ENCODE peak calls at places on chromosomes 13 and 19, in ten cellular contexts. E is right lobe of liver; Q is body of pancreas; Y is CD4-positive, alpha-beta T cell; P is Peyer's patch; H is ovary; R is testis; D is HCT116; K is adrenal gland; F is PC-3. S is an unnamed sample.

GRCh38 chr13:99062593-99062992 is 84.7 kb upstream of the DOCK9 start:
- DNase-seq in E (no peak), Q (no peak), Y (no peak), P (no peak), H (peak), R (no peak), D (no peak), K (no peak), F (peak), S (no peak)

GRCh38 chr13:82522872-82523271 is 1359.4 kb downstream of the SLITRK1 start:
- DNase-seq in E (no peak), Q (no peak), Y (no peak), P (no peak), H (no peak), R (no peak), D (no peak), K (no peak), F (no peak), S (no peak)

GRCh38 chr19:1774999-1775772 is 21.9 kb downstream of the ONECUT3 start:
- DNase-seq in E (no peak), Q (no peak), Y (no peak), P (no peak), H (no peak), R (peak), D (no peak), K (no peak), F (no peak), S (no peak)

GRCh38 chr19:6588508-6589345 is 2.2 kb downstream of the CD70 start:
- DNase-seq in E (no peak), Q (no peak), Y (no peak), P (no peak), H (no peak), R (no peak), D (no peak), K (no peak), F (no peak), S (no peak)

GRCh38 chr13:28564030-28564429 is 69.1 kb upstream of the FLT1 start:
- DNase-seq in E (no peak), Q (no peak), Y (no peak), P (no peak), H (no peak), R (no peak), D (no peak), K (no peak), F (peak), S (no peak)

GRCh38 chr13:27273658-27274425 is 3.2 kb downstream of the RASL11A start:
- DNase-seq in E (no peak), Q (no peak), Y (no peak), P (no peak), H (peak), R (peak), D (no peak), K (no peak), F (no peak), S (no peak)

GRCh38 chr13:48156466-48156865 is 61.6 kb upstream of the MED4 start:
- DNase-seq in E (no peak), Q (no peak), Y (peak), P (no peak), H (no peak), R (no peak), D (peak), K (no peak), F (no peak), S (no peak)

GRCh38 chr13:59398661-59399060 is 765.1 kb downstream of the DIAPH3 start:
- DNase-seq in E (no peak), Q (no peak), Y (no peak), P (no peak), H (no peak), R (no peak), D (no peak), K (no peak), F (no peak), S (no peak)

GRCh38 chr19:15836345-15836594 is 20.8 kb upstream of the OR10H1 start:
- DNase-seq in E (no peak), Q (no peak), Y (no peak), P (no peak), H (no peak), R (peak), D (no peak), K (no peak), F (no peak), S (no peak)

GRCh38 chr19:1840541-1841115 is 7.7 kb downstream of the REXO1 start:
- DNase-seq in E (no peak), Q (no peak), Y (no peak), P (no peak), H (no peak), R (peak), D (no peak), K (no peak), F (no peak), S (no peak)

GRCh38 chr13:72590091-72590490 is 137.3 kb downstream of the MZT1 start:
- DNase-seq in E (no peak), Q (no peak), Y (no peak), P (no peak), H (no peak), R (no peak), D (no peak), K (no peak), F (no peak), S (no peak)

GRCh38 chr19:13208131-13208963 is 58.1 kb downstream of the IER2 start:
- DNase-seq in E (peak), Q (no peak), Y (peak), P (no peak), H (peak), R (peak), D (no peak), K (peak), F (no peak), S (peak)

GRCh38 chr19:10093295-10094186 is 7.4 kb downstream of the SHFL start:
- DNase-seq in E (no peak), Q (no peak), Y (no peak), P (no peak), H (peak), R (no peak), D (no peak), K (peak), F (peak), S (no peak)

GRCh38 chr19:39160523-39160861 is 34.9 kb downstream of the PAK4 start:
- DNase-seq in E (no peak), Q (no peak), Y (no peak), P (no peak), H (peak), R (peak), D (no peak), K (peak), F (peak), S (peak)

GRCh38 chr19:43499042-43499441 is 5.5 kb downstream of the PHLDB3 start:
- DNase-seq in E (peak), Q (no peak), Y (no peak), P (peak), H (no peak), R (no peak), D (no peak), K (no peak), F (no peak), S (no peak)

GRCh38 chr19:3098515-3099346 is 4.6 kb downstream of the GNA11 start:
- DNase-seq in E (peak), Q (peak), Y (no peak), P (peak), H (no peak), R (peak), D (no peak), K (peak), F (no peak), S (no peak)

DNA sequence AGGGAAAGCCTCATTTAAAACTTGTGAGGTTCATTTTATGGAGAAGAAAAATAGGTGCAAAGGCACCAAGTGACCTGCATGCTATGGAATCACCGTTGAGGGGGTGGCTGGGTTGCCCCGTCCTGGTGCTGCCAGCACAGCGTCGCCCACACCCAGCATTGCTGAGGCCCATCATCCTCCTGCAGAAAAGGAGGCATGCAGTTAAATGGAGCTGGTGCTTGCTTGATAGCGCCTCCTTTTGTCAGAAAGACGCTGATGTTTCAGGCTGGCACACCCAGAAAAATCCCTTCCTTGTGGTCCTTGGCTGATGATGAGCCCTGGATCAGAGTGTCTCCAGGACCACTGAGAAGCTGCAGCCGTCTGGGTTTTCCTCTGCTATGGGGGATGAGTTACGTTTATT is 36.9 kb downstream of the DHRS12 start:
- DNase-seq in E (no peak), Q (no peak), Y (no peak), P (no peak), H (no peak), R (no peak), D (no peak), K (no peak), F (peak), S (no peak)
- TF ChIP-seq CTCF in E (no peak), Q (no peak), Y (no peak), P (no peak), H (no peak), R (no peak), D (peak), K (no peak), F (peak), S (no peak)

GRCh38 chr19:42114412-42114811 is 17.8 kb downstream of the POU2F2 start:
- DNase-seq in E (no peak), Q (peak), Y (no peak), P (no peak), H (no peak), R (no peak), D (no peak), K (no peak), F (no peak), S (no peak)
- H3K27ac ChIP-seq in E (no peak), Q (peak), Y (no peak), P (peak), H (no peak), R (no peak), D (peak), K (no peak), F (peak), S (peak)

DNA sequence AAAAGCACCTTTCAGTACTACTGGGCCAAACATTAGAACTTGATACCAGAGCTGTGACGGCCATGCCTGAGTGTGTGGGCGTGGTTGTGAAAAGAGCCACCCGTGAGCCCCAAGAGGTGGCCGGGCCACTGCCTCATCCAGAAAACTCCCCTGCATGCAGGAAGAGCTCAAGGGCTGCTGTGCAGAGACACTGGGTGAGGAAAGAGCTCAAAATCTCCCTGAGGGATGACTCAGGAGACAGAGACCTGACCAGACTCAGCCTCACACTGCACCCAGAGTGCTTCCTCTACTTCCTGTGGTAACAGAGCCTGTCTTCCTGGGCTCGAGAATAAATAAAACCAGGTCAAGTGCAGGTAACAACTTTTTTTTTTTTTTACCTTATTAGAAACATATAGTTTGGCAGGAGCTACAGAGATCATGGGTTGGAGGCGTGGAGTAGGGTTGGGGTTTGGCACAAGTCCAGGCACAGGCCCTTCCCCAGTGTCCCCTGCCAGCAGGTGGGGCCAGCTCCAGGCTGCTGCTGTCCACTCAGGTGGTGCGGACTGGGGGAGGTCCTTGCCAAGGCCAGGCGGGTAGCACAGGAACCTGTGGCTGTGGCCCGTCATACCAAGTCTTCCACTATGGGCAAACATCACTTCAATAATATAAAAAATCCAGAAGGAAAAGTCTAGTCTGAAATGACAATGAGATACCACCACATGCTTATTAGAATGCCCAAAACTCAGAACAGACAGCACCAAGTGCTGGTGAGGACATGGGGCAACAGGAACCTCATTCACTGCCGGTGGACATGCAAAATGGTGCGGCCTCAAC is 25.5 kb downstream of the ELL start:
- DNase-seq in E (peak), Q (peak), Y (peak), P (peak), H (no peak), R (no peak), D (no peak), K (no peak), F (peak), S (no peak)
- TF ChIP-seq CTCF in E (no peak), Q (peak), Y (no peak), P (no peak), H (no peak), R (no peak), D (no peak), K (no peak), F (peak), S (no peak)

GRCh38 chr19:5291588-5292193 is 48.9 kb downstream of the PTPRS start:
- DNase-seq in E (no peak), Q (no peak), Y (no peak), P (no peak), H (no peak), R (no peak), D (no peak), K (no peak), F (no peak), S (no peak)

GRCh38 chr19:5292453-5292842 is 48.2 kb downstream of the PTPRS start:
- DNase-seq in E (no peak), Q (no peak), Y (no peak), P (no peak), H (no peak), R (no peak), D (no peak), K (peak), F (peak), S (no peak)

GRCh38 chr19:5289060-5289990 is 51.3 kb downstream of the PTPRS start:
- DNase-seq in E (no peak), Q (no peak), Y (no peak), P (no peak), H (no peak), R (no peak), D (no peak), K (no peak), F (no peak), S (no peak)

GRCh38 chr19:5288347-5288739 is 52.3 kb downstream of the PTPRS start:
- DNase-seq in E (no peak), Q (peak), Y (no peak), P (no peak), H (no peak), R (no peak), D (no peak), K (no peak), F (no peak), S (no peak)

GRCh38 chr19:5290336-5291262 is 50.0 kb downstream of the PTPRS start:
- DNase-seq in E (no peak), Q (no peak), Y (no peak), P (no peak), H (no peak), R (no peak), D (no peak), K (no peak), F (no peak), S (no peak)
- H3K27ac ChIP-seq in E (no peak), Q (peak), Y (no peak), P (no peak), H (no peak), R (no peak), D (no peak), K (no peak), F (no peak), S (no peak)